ENCODE peak calls at places on chromosome 17, in five cellular contexts. One of them, this sample, is unnamed.

GRCh38 chr17:10196936-10197335 is 1.5 kb downstream of the GAS7 start:
- DNase-seq in lung: no peak
- DNase-seq in germinal center: no peak
- DNase-seq in T-helper 9 cell: no peak
- DNase-seq in EL: no peak
- DNase-seq in this sample: no peak

GRCh38 chr17:79850571-79851460 is 11.6 kb upstream of the CBX4 start:
- DNase-seq in EL: peak; percentile 93
- DNase-seq in T-helper 9 cell: no peak
- DNase-seq in germinal center: no peak
- DNase-seq in lung: no peak
- DNase-seq in this sample: no peak

GRCh38 chr17:66485272-66485947 is 183.0 kb downstream of the PRKCA start:
- DNase-seq in T-helper 9 cell: no peak
- DNase-seq in germinal center: no peak
- DNase-seq in EL: no peak
- DNase-seq in lung: no peak
- DNase-seq in this sample: no peak

GRCh38 chr17:59840329-59840907 is 52.3 kb downstream of the TUBD1 start:
- DNase-seq in lung: no peak
- DNase-seq in germinal center: no peak
- DNase-seq in EL: peak; percentile 54
- DNase-seq in T-helper 9 cell: no peak
- DNase-seq in this sample: no peak

GRCh38 chr17:43940630-43941029 is 1.6 kb downstream of the PPY start:
- DNase-seq in lung: no peak
- DNase-seq in EL: peak; percentile 53
- DNase-seq in T-helper 9 cell: no peak
- DNase-seq in germinal center: no peak
- DNase-seq in this sample: no peak

GRCh38 chr17:68587026-68587425 is 14.1 kb downstream of the FAM20A start:
- DNase-seq in T-helper 9 cell: no peak
- DNase-seq in germinal center: no peak
- DNase-seq in EL: no peak
- DNase-seq in lung: no peak
- DNase-seq in this sample: no peak

GRCh38 chr17:147796-148740 is 10.7 kb downstream of the SCGB1C2 start:
- DNase-seq in lung: no peak
- DNase-seq in T-helper 9 cell: no peak
- DNase-seq in EL: no peak
- DNase-seq in germinal center: no peak
- DNase-seq in this sample: no peak

GRCh38 chr17:75430159-75430748 is 24.8 kb upstream of the GRB2 start:
- DNase-seq in T-helper 9 cell: no peak
- DNase-seq in EL: peak; percentile 93
- DNase-seq in germinal center: no peak
- DNase-seq in lung: no peak
- DNase-seq in this sample: no peak

GRCh38 chr17:55299890-55300289 is 35.1 kb downstream of the HLF start:
- DNase-seq in lung: no peak
- DNase-seq in T-helper 9 cell: no peak
- DNase-seq in germinal center: no peak
- DNase-seq in EL: no peak
- DNase-seq in this sample: no peak

GRCh38 chr17:56047321-56047720 is 106.0 kb upstream of the ANKFN1 start:
- DNase-seq in germinal center: no peak
- DNase-seq in lung: no peak
- DNase-seq in EL: no peak
- DNase-seq in T-helper 9 cell: no peak
- DNase-seq in this sample: no peak

GRCh38 chr17:73359987-73360410 is 48.2 kb upstream of the CDC42EP4 start:
- DNase-seq in germinal center: no peak
- DNase-seq in T-helper 9 cell: no peak
- DNase-seq in lung: peak; percentile 74
- DNase-seq in EL: no peak
- DNase-seq in this sample: no peak

GRCh38 chr17:3963214-3964201 is 729 bp downstream of the ATP2A3 start:
- DNase-seq in T-helper 9 cell: peak; percentile 66
- DNase-seq in germinal center: peak; percentile 70
- DNase-seq in lung: no peak
- DNase-seq in EL: no peak
- DNase-seq in this sample: peak; percentile 11

This sample was measured in AML-193.